ENCODE peak calls at places on chromosomes 1 and 21, in ten cellular contexts. X, W, V, E, P, D, Y, I, N and F are unnamed samples.

GRCh38 chr21:34988139-34988538 is 61.0 kb downstream of the RUNX1 start:
- DNase-seq in W (no peak), E (no peak), V (no peak), D (no peak), P (no peak), I (no peak), Y (no peak), X (no peak), N (no peak), F (no peak)

GRCh38 chr1:205972491-205973168 is 29.4 kb upstream of the SLC26A9 start:
- DNase-seq in Y (no peak), E (no peak), V (no peak), N (no peak), D (no peak), P (no peak), X (no peak), W (no peak), I (no peak), F (peak)

GRCh38 chr1:161190962-161191521 is 7.8 kb downstream of the ADAMTS4 start:
- DNase-seq in P (no peak), D (no peak), X (no peak), N (no peak), V (no peak), Y (no peak), E (no peak), I (no peak), W (no peak), F (no peak)

GRCh38 chr21:23887709-23888303 is 1719.5 kb downstream of the MRPL39 start:
- DNase-seq in W (no peak), X (no peak), N (no peak), V (no peak), Y (peak), D (no peak), E (no peak), I (peak), P (no peak), F (no peak)

GRCh38 chr1:224559971-224560728 is 56.0 kb upstream of the CNIH3 start:
- DNase-seq in W (no peak), Y (no peak), P (no peak), N (no peak), D (no peak), E (no peak), I (no peak), V (no peak), X (no peak), F (no peak)

GRCh38 chr1:226661965-226662364 is 77.1 kb downstream of the ITPKB start:
- DNase-seq in X (no peak), V (no peak), Y (no peak), N (no peak), E (no peak), W (no peak), D (no peak), I (no peak), P (no peak), F (no peak)

GRCh38 chr21:26047279-26047967 is 123.1 kb downstream of the APP start:
- DNase-seq in X (no peak), D (no peak), V (no peak), E (no peak), W (no peak), Y (no peak), N (no peak), P (no peak), I (no peak), F (no peak)

GRCh38 chr1:14742181-14742980 is 143.9 kb downstream of the KAZN start:
- DNase-seq in X (no peak), N (no peak), I (no peak), D (no peak), V (no peak), W (peak), E (peak), P (no peak), Y (no peak), F (no peak)

GRCh38 chr1:53065391-53065790 is 3.4 kb downstream of the PODN start:
- DNase-seq in N (no peak), V (no peak), I (no peak), P (no peak), D (no peak), Y (peak), W (no peak), X (no peak), E (no peak), F (peak)

GRCh38 chr1:180112091-180112490 is 42.6 kb upstream of the QSOX1 start:
- DNase-seq in Y (no peak), X (no peak), E (no peak), V (no peak), P (no peak), D (no peak), I (no peak), N (no peak), W (no peak), F (no peak)

GRCh38 chr1:75969550-75969949 is 37.3 kb upstream of the ASB17 start:
- DNase-seq in E (no peak), N (no peak), V (no peak), W (no peak), P (no peak), Y (no peak), D (no peak), X (no peak), I (no peak), F (no peak)

GRCh38 chr1:14111121-14111520 is 411.1 kb downstream of the PRDM2 start:
- DNase-seq in D (no peak), W (no peak), X (no peak), I (no peak), N (no peak), P (no peak), V (no peak), Y (no peak), E (no peak), F (no peak)

DNA sequence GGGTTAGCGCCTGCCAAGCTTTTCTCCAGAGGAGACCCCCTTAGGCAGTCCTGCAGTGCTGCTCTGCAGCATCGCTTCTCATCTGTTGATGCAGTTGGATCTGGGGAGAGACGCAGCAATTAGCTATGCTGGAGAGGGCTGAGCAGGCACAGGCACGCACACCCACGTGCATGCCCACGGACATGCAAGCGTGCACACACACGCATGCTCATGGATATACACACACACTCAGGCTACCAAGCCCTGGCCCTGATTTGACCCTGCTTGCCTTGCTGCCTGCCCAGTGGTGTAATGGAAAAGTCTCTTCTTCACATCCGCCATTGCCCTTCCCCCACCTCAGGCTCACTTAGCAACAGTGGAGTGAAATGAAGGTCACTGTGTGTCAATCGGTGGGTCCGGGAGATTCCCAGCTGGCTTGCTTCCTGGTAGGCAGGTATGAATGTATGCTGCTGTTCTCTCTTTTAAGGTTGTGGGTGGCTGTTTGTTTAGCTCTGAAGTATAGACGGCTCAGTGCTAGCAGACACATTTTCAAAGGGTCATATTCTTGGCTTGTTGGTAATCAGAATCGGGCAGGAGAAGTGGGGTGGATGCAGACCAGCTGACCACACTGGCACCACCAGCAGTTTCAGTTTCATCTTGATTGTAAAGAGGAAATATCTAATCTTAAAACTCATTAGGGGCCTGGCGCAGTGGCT is 9.5 kb downstream of the ATP1B1 start:
- DNase-seq in N (peak), P (peak), V (no peak), Y (no peak), I (peak), E (no peak), W (no peak), D (peak), X (no peak), F (peak)
- H3K4me3 ChIP-seq in N (no peak), P (no peak), V (no peak), Y (no peak), I (no peak), E (no peak), W (peak), D (peak), X (no peak), F (peak)

GRCh38 chr1:2314297-2314802 is 77.0 kb downstream of the MORN1 start:
- DNase-seq in D (no peak), W (peak), V (peak), P (no peak), I (peak), N (peak), E (no peak), X (peak), Y (no peak), F (peak)
- TF ChIP-seq POLR2A in D (no peak), W (no peak), V (no peak), P (no peak), I (no peak), N (peak), E (no peak), X (no peak), Y (no peak), F (no peak)

GRCh38 chr1:158962983-158963382 is 31.6 kb downstream of the PYHIN1 start:
- DNase-seq in D (no peak), N (no peak), W (no peak), V (no peak), E (no peak), Y (no peak), X (no peak), I (no peak), P (no peak), F (no peak)

GRCh38 chr1:158961178-158961577 is 29.8 kb downstream of the PYHIN1 start:
- DNase-seq in X (no peak), W (no peak), N (no peak), I (no peak), E (no peak), D (no peak), P (no peak), V (no peak), Y (no peak), F (no peak)
- TF ChIP-seq EP300 in X (no peak), W (no peak), N (no peak), I (no peak), E (no peak), D (no peak), P (no peak), V (no peak), Y (no peak), F (no peak)

GRCh38 chr1:25993197-25993951 is 4.5 kb downstream of the PAFAH2 start:
- DNase-seq in N (no peak), D (no peak), W (no peak), E (no peak), Y (peak), V (no peak), P (no peak), X (no peak), I (no peak), F (no peak)

GRCh38 chr1:25996966-25997758 is 701 bp downstream of the PAFAH2 start:
- DNase-seq in V (no peak), P (peak), Y (peak), X (no peak), D (no peak), E (no peak), W (no peak), I (peak), N (peak), F (no peak)

GRCh38 chr1:25992689-25993146 is 5.1 kb downstream of the PAFAH2 start:
- DNase-seq in N (no peak), D (no peak), V (no peak), I (no peak), Y (no peak), W (no peak), X (no peak), E (no peak), P (no peak), F (no peak)

GRCh38 chr1:25991937-25992688 is 5.8 kb downstream of the PAFAH2 start:
- DNase-seq in W (no peak), X (no peak), V (no peak), I (no peak), D (no peak), E (no peak), P (no peak), Y (no peak), N (no peak), F (no peak)

GRCh38 chr1:25994402-25994801 is 3.5 kb downstream of the PAFAH2 start:
- DNase-seq in V (no peak), N (no peak), X (no peak), E (no peak), I (no peak), P (no peak), Y (no peak), W (no peak), D (no peak), F (no peak)
- H3K4me3 ChIP-seq in V (no peak), N (no peak), X (no peak), E (no peak), I (no peak), P (no peak), Y (no peak), W (no peak), D (no peak), F (no peak)

GRCh38 chr21:32483293-32483595 is 70.7 kb downstream of the EVA1C start:
- DNase-seq in D (no peak), P (no peak), E (no peak), N (peak), W (no peak), I (no peak), Y (no peak), X (no peak), V (no peak), F (no peak)

GRCh38 chr21:32482565-32483292 is 70.2 kb downstream of the EVA1C start:
- DNase-seq in D (no peak), W (no peak), V (no peak), N (no peak), I (no peak), E (no peak), X (no peak), Y (no peak), P (no peak), F (no peak)

GRCh38 chr21:32480381-32480780 is 67.9 kb downstream of the EVA1C start:
- DNase-seq in V (no peak), E (no peak), X (no peak), Y (no peak), P (no peak), N (no peak), W (no peak), D (no peak), I (no peak), F (no peak)

GRCh38 chr21:32481875-32482408 is 69.4 kb downstream of the EVA1C start:
- DNase-seq in E (no peak), X (no peak), I (no peak), W (no peak), Y (no peak), D (no peak), P (no peak), V (no peak), N (no peak), F (no peak)

DNA sequence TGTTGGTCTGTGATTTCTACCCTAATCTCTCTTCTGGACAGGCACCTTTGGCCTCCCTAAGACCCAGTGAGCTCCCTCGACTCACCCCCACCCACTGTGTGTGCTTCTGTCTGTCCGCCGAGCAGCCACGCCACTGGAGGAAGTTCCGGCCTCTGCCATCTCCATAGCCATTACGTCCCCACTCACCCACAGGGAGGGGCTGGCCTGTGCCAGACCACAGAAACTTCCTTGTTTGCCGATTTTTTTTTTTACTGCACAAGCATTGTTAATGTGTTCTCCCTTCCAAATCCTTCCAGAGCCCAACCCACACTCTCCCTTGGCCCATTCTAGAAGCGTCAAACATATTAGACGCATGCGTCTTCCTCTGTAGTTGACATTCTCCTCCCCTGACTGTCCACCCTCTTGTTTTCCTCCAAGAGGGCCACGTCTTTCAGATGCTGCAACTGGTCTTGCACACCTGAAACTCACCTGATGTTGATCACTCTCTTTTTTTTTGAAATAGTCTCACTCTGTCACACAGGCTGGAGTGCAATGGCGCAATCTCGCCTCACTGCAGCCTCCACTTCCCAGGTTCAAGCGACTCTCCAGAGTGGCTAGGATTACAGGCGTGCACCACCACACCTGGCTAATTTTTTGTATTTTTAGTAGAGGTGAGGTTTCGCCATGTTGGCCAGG is 72.3 kb downstream of the EVA1C start:
- DNase-seq in I (peak), N (peak), X (no peak), V (no peak), E (no peak), W (no peak), D (no peak), P (no peak), Y (no peak), F (no peak)
- TF ChIP-seq POLR2A in I (peak), N (no peak), X (no peak), V (no peak), E (no peak), W (no peak), D (no peak), P (no peak), Y (no peak), F (no peak)